ENCODE peak calls at places on chromosomes 1 and 21, in ten cellular contexts. D is AG09309, W is fibroblast of mammary gland, P is dorsolateral prefrontal cortex, E is H9, T is fibroblast of pulmonary artery, C is brain microvascular endothelial cell, N is IMR-90, Y is spleen, B is omental fat pad. Q is an unnamed sample.

GRCh38 chr1:34982820-34983376 is 2.2 kb downstream of the TMEM35B start:
- DNase-seq in D (no peak), W (no peak), P (no peak), E (no peak), T (peak), C (no peak), N (no peak), Y (no peak), B (no peak), Q (no peak)

GRCh38 chr1:83508485-83509151 is 490.3 kb downstream of the TTLL7 start:
- DNase-seq in D (peak), W (peak), P (no peak), E (no peak), T (peak), C (peak), N (peak), Y (no peak), B (no peak), Q (no peak)

GRCh38 chr1:94962745-94963265 is 35.9 kb upstream of the CNN3 start:
- DNase-seq in D (no peak), W (peak), P (no peak), E (no peak), T (peak), C (no peak), N (peak), Y (no peak), B (no peak), Q (peak)

GRCh38 chr21:25515484-25516405 is 91.5 kb downstream of the MRPL39 start:
- DNase-seq in D (no peak), W (peak), P (no peak), E (no peak), T (no peak), C (peak), N (peak), Y (no peak), B (no peak), Q (no peak)

GRCh38 chr1:44945992-44946391 is 40.4 kb downstream of the EIF2B3 start:
- DNase-seq in D (no peak), W (no peak), P (no peak), E (no peak), T (no peak), C (no peak), N (no peak), Y (no peak), B (no peak), Q (no peak)

GRCh38 chr1:47184771-47185677 is 4.8 kb downstream of the PDZK1IP1 start:
- DNase-seq in D (no peak), W (no peak), P (no peak), E (no peak), T (no peak), C (no peak), N (no peak), Y (peak), B (no peak), Q (no peak)

GRCh38 chr1:88098881-88099280 is 585.2 kb upstream of the PKN2 start:
- DNase-seq in D (no peak), W (no peak), P (no peak), E (no peak), T (no peak), C (no peak), N (no peak), Y (no peak), B (no peak), Q (no peak)

GRCh38 chr1:29650041-29650400 is 413.7 kb downstream of the PTPRU start:
- DNase-seq in D (no peak), W (no peak), P (no peak), E (no peak), T (no peak), C (no peak), N (no peak), Y (no peak), B (no peak), Q (no peak)

GRCh38 chr1:64518692-64519481 is 49.0 kb downstream of the CACHD1 start:
- DNase-seq in D (no peak), W (no peak), P (no peak), E (no peak), T (no peak), C (no peak), N (no peak), Y (no peak), B (no peak), Q (no peak)

GRCh38 chr1:119714583-119714982 is 2.8 kb downstream of the PHGDH start:
- DNase-seq in D (no peak), W (peak), P (no peak), E (no peak), T (peak), C (no peak), N (no peak), Y (no peak), B (no peak), Q (no peak)

GRCh38 chr1:202802998-202803932 is 5.0 kb downstream of the KDM5B start:
- DNase-seq in D (no peak), W (peak), P (no peak), E (no peak), T (peak), C (peak), N (peak), Y (no peak), B (no peak), Q (no peak)

GRCh38 chr1:156245451-156246232 is 2.2 kb downstream of the PAQR6 start:
- DNase-seq in D (no peak), W (no peak), P (no peak), E (peak), T (no peak), C (no peak), N (no peak), Y (peak), B (no peak), Q (no peak)

DNA sequence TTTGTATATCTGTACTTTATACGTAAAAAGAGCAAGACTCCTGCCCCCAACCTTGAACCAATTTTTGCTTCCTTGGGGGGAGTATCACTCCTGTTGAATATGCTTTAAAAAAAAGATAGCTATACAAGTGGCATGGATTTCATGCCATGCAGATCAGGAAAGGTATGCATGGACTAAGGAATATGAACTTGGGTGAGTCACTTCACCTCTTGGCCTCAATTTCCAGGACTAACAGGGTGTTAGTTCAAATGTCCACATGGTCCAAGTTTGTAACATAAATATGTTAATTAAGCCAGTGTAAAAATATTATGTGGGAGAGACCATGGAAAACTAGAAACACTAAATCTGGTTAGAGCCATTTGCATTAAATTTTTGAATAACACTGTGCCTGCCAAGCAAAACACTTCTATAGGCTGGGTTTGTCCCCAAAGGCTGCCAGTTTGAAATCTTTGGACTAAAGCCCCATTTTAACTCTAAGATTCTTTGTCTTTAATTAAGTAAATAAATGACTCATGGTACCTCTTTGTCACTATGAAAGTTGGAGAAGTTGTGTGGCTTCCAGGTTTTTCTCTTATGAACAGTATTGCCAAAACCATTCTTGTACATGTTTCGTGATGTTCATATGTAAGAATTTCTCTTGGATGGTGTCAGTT is 33.1 kb downstream of the FAM177B start:
- DNase-seq in D (no peak), W (no peak), P (no peak), E (no peak), T (peak), C (no peak), N (no peak), Y (no peak), B (no peak), Q (no peak)
- TF ChIP-seq CTCF in D (no peak), W (no peak), P (no peak), E (no peak), T (no peak), C (no peak), N (no peak), Y (no peak), B (no peak), Q (no peak)

GRCh38 chr1:226438007-226438406 is 30.1 kb upstream of the PARP1 start:
- DNase-seq in D (no peak), W (peak), P (no peak), E (no peak), T (peak), C (no peak), N (no peak), Y (no peak), B (no peak), Q (no peak)
- TF ChIP-seq CTCF in D (no peak), W (peak), P (no peak), E (peak), T (peak), C (no peak), N (peak), Y (no peak), B (no peak), Q (no peak)

GRCh38 chr21:33893917-33894316 is 21.7 kb downstream of the ATP5PO start:
- DNase-seq in D (no peak), W (no peak), P (no peak), E (no peak), T (no peak), C (no peak), N (no peak), Y (no peak), B (no peak), Q (no peak)

GRCh38 chr21:33892853-33893252 is 22.8 kb downstream of the ATP5PO start:
- DNase-seq in D (no peak), W (no peak), P (no peak), E (peak), T (no peak), C (no peak), N (no peak), Y (no peak), B (no peak), Q (no peak)

GRCh38 chr21:33896691-33897090 is 18.9 kb downstream of the ATP5PO start:
- DNase-seq in D (no peak), W (no peak), P (no peak), E (no peak), T (no peak), C (no peak), N (no peak), Y (no peak), B (no peak), Q (no peak)

GRCh38 chr21:33895356-33895755 is 20.2 kb downstream of the ATP5PO start:
- DNase-seq in D (no peak), W (no peak), P (no peak), E (no peak), T (no peak), C (no peak), N (no peak), Y (no peak), B (no peak), Q (no peak)

DNA sequence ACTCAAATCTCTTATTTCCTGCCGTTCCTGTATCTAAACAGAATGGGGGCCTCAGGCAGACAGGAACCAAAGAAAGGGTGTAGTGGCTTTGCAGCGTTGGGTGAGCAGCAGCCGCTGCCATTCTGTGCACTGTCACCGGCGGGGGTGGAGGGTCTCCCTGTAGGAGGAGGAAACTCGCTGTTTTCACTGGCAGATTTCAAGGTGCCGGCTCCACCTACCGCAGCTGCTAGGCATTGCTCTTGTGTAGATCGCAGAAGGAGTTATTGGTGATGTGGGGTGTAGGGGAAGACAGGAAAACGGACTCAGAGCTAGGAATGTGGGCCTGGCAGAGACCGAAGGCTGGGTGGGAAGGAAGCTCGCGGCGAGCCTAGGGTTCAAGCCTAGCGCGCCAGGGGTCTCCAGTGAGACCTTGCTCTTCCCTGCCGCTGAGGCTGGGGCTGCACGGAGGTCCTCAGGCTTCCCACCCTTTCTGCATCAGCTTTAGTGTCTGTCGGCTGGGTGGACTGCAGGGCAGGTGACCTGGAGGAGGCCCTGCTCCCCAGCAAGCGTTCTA is 20.8 kb downstream of the ATP5PO start:
- DNase-seq in D (peak), W (peak), P (peak), E (peak), T (peak), C (peak), N (peak), Y (peak), B (peak), Q (no peak)
- TF ChIP-seq CTCF in D (peak), W (peak), P (peak), E (peak), T (peak), C (peak), N (peak), Y (peak), B (peak), Q (no peak)

GRCh38 chr1:158002022-158002629 is 8.7 kb downstream of the KIRREL1 start:
- DNase-seq in D (no peak), W (peak), P (no peak), E (no peak), T (peak), C (no peak), N (peak), Y (no peak), B (no peak), Q (no peak)
- TF ChIP-seq CTCF in D (no peak), W (no peak), P (no peak), E (peak), T (no peak), C (peak), N (peak), Y (no peak), B (no peak), Q (no peak)

GRCh38 chr1:161258439-161259386 is at the start of gene PCP4L1:
- DNase-seq in D (no peak), W (peak), P (peak), E (peak), T (peak), C (peak), N (peak), Y (peak), B (no peak), Q (peak)

GRCh38 chr1:161260346-161260745 is 1.8 kb downstream of the PCP4L1 start:
- DNase-seq in D (no peak), W (peak), P (no peak), E (no peak), T (no peak), C (no peak), N (no peak), Y (no peak), B (no peak), Q (no peak)

GRCh38 chr1:161260939-161261858 is 2.7 kb downstream of the PCP4L1 start:
- DNase-seq in D (no peak), W (no peak), P (no peak), E (no peak), T (no peak), C (no peak), N (no peak), Y (no peak), B (no peak), Q (peak)

GRCh38 chr1:161261859-161262225 is 3.3 kb downstream of the PCP4L1 start:
- DNase-seq in D (no peak), W (no peak), P (no peak), E (no peak), T (peak), C (no peak), N (no peak), Y (no peak), B (no peak), Q (no peak)

GRCh38 chr1:161259765-161260164 is 1.2 kb downstream of the PCP4L1 start:
- DNase-seq in D (no peak), W (no peak), P (no peak), E (no peak), T (no peak), C (no peak), N (no peak), Y (no peak), B (no peak), Q (no peak)
- TF ChIP-seq CTCF in D (no peak), W (no peak), P (no peak), E (no peak), T (no peak), C (no peak), N (no peak), Y (no peak), B (no peak), Q (no peak)

GRCh38 chr21:39204134-39204533 is 20.9 kb upstream of the PSMG1 start:
- DNase-seq in D (no peak), W (no peak), P (no peak), E (no peak), T (no peak), C (no peak), N (no peak), Y (no peak), B (no peak), Q (no peak)
- TF ChIP-seq CTCF in D (peak), W (peak), P (no peak), E (peak), T (peak), C (peak), N (peak), Y (no peak), B (no peak), Q (no peak)

DNA sequence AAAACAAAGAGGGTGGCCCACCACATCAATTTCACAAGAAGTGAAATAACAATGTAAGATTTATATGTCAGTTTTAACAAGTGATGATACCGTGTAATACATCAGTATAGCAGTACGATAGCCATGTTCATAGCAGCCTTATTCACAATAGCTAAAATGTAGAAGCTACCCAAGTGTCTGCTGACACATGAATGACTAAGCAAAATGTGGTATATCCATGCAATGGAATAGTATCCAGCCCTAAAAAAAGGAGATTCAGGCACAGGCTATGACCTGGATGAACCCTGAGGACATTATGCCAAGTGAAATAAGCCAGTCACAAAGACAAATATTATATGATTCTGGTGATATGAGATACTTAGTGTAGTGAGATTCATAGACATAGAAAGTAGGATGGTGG is 18.0 kb downstream of the KIF26B start:
- DNase-seq in D (no peak), W (no peak), P (no peak), E (no peak), T (no peak), C (no peak), N (no peak), Y (no peak), B (no peak), Q (no peak)
- TF ChIP-seq CTCF in D (no peak), W (no peak), P (no peak), E (no peak), T (no peak), C (no peak), N (no peak), Y (no peak), B (no peak), Q (no peak)

DNA sequence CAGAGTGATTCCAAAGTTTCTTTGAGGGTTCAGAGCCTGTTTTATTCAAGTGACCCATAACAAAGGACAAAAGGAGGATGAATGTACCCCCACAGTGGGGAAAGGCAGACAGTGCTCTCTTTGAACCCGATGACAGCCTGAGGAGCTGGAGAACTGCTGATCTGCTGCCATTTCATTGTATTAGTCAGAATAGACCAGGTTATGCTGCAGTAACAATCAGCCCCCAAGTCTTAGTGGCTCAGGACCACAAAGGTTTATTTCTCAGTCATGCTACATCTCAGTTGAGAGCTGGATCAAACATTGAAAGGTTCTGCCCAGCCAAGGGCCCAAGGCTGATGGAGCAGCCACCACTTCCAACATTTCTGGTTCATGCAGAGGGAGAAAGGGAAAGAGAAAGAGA is 88.9 kb downstream of the HUNK start:
- DNase-seq in D (no peak), W (no peak), P (no peak), E (no peak), T (no peak), C (no peak), N (no peak), Y (no peak), B (no peak), Q (no peak)
- TF ChIP-seq CTCF in D (no peak), W (no peak), P (no peak), E (no peak), T (no peak), C (no peak), N (no peak), Y (no peak), B (no peak), Q (no peak)

GRCh38 chr1:5980314-5981008 is 11.8 kb downstream of the NPHP4 start:
- DNase-seq in D (no peak), W (peak), P (peak), E (peak), T (peak), C (peak), N (peak), Y (peak), B (no peak), Q (no peak)
- TF ChIP-seq CTCF in D (no peak), W (peak), P (no peak), E (peak), T (peak), C (peak), N (peak), Y (no peak), B (no peak), Q (no peak)

Q was measured in activated B cell treated with CpG ODN at 0.5 μM for 24 hours.